ENCODE peak calls at places on chromosomes 2 and 18, in five cellular contexts. V is SK-N-SH, O is HepG2, Z is K562, J is HL-60. I is an unnamed sample.

GRCh38 chr2:268323-268722 is 3.6 kb downstream of the ACP1 start:
- DNase-seq in O (no peak), V (no peak), J (no peak), Z (peak), I (no peak)

GRCh38 chr2:40343904-40344303 is 108.0 kb downstream of the SLC8A1 start:
- DNase-seq in J (no peak), V (no peak), Z (no peak), O (no peak), I (no peak)

GRCh38 chr2:100674671-100675070 is 111.9 kb downstream of the PDCL3 start:
- DNase-seq in O (no peak), J (no peak), V (no peak), Z (no peak), I (no peak)

GRCh38 chr2:151237422-151238012 is 24.1 kb downstream of the RBM43 start:
- DNase-seq in O (no peak), V (peak), J (no peak), Z (no peak), I (no peak)

GRCh38 chr18:55981712-55982475 is 393.9 kb upstream of the TCF4 start:
- DNase-seq in Z (peak), V (no peak), J (no peak), O (no peak), I (no peak)

GRCh38 chr2:88002359-88002707 is 14.0 kb downstream of the RNU2-63P start:
- DNase-seq in V (no peak), J (no peak), Z (no peak), O (no peak), I (no peak)

GRCh38 chr2:157168501-157168900 is 89.0 kb upstream of the GALNT5 start:
- DNase-seq in O (no peak), J (no peak), V (no peak), Z (no peak), I (no peak)

GRCh38 chr18:48801728-48802542 is 148.8 kb downstream of the SMAD7 start:
- DNase-seq in Z (no peak), J (no peak), O (no peak), V (no peak), I (no peak)

GRCh38 chr2:219877714-219878113 is 250.3 kb downstream of the SLC4A3 start:
- DNase-seq in Z (no peak), O (no peak), J (no peak), V (no peak), I (no peak)

GRCh38 chr18:49691177-49691608 is 122.1 kb downstream of the ACAA2 start:
- DNase-seq in V (no peak), J (no peak), Z (no peak), O (no peak), I (no peak)

GRCh38 chr2:33131820-33132219 is 185.1 kb downstream of the LTBP1 start:
- DNase-seq in V (no peak), J (no peak), Z (no peak), O (no peak), I (no peak)

GRCh38 chr2:229868794-229869193 is 53.0 kb downstream of the TRIP12 start:
- DNase-seq in V (no peak), Z (no peak), J (no peak), O (no peak), I (no peak)

GRCh38 chr2:140567734-140568133 is 1563.1 kb downstream of the LRP1B start:
- DNase-seq in J (no peak), V (no peak), Z (no peak), O (no peak), I (no peak)

GRCh38 chr2:41836944-41837343 is 210.9 kb upstream of the PKDCC start:
- DNase-seq in V (no peak), Z (peak), J (no peak), O (no peak), I (no peak)

GRCh38 chr2:178522950-178523595 is 42.8 kb downstream of the PLEKHA3 start:
- DNase-seq in Z (peak), V (peak), O (peak), J (no peak), I (peak)

GRCh38 chr2:168192839-168193616 is 54.4 kb downstream of the STK39 start:
- DNase-seq in Z (no peak), J (no peak), O (no peak), V (no peak), I (no peak)

GRCh38 chr2:74915743-74916142 is 42.7 kb upstream of the POLE4 start:
- DNase-seq in J (no peak), Z (no peak), O (no peak), V (no peak), I (peak)

GRCh38 chr2:126777620-126777978 is 121.1 kb upstream of the TEX51 start:
- DNase-seq in O (no peak), Z (no peak), V (no peak), J (no peak), I (no peak)

GRCh38 chr2:38146302-38146916 is 70.5 kb upstream of the CYP1B1 start:
- DNase-seq in O (no peak), J (peak), V (no peak), Z (peak), I (peak)

GRCh38 chr2:68811364-68811763 is 59.8 kb downstream of the BMP10 start:
- DNase-seq in J (no peak), V (no peak), Z (no peak), O (no peak), I (no peak)

GRCh38 chr2:178271629-178272333 is 77.5 kb downstream of the OSBPL6 start:
- DNase-seq in J (no peak), V (no peak), Z (no peak), O (no peak), I (no peak)

GRCh38 chr2:128315122-128315828 is 3.4 kb downstream of the HS6ST1 start:
- DNase-seq in J (no peak), Z (no peak), V (peak), O (no peak), I (no peak)

GRCh38 chr18:78632111-78632541 is 347.5 kb upstream of the SALL3 start:
- DNase-seq in O (no peak), V (no peak), Z (no peak), J (peak), I (no peak)

GRCh38 chr2:225326969-225327368 is 72.5 kb upstream of the NYAP2 start:
- DNase-seq in J (no peak), V (no peak), O (no peak), Z (no peak), I (no peak)

GRCh38 chr2:64274399-64275173 is 130.4 kb upstream of the PELI1 start:
- DNase-seq in V (peak), O (no peak), Z (no peak), J (no peak), I (no peak)

GRCh38 chr2:218607436-218608115 is at the start of gene PLCD4:
- DNase-seq in J (no peak), O (no peak), V (peak), Z (no peak), I (no peak)

GRCh38 chr2:174158003-174158402 is 90.3 kb downstream of the OLA1 start:
- DNase-seq in V (peak), O (peak), J (no peak), Z (peak), I (peak)

GRCh38 chr18:6203791-6204190 is 210.9 kb downstream of the L3MBTL4 start:
- DNase-seq in J (no peak), V (no peak), O (no peak), Z (no peak), I (no peak)

GRCh38 chr18:31512203-31512764 is 14.3 kb downstream of the DSG2 start:
- DNase-seq in Z (no peak), O (peak), J (no peak), V (no peak), I (no peak)

GRCh38 chr18:47737198-47737830 is 193.1 kb downstream of the SMAD2 start:
- DNase-seq in V (no peak), O (no peak), J (no peak), Z (no peak), I (no peak)

GRCh38 chr2:43539991-43540860 is 55.6 kb downstream of the THADA start:
- DNase-seq in V (no peak), O (no peak), Z (no peak), J (peak), I (no peak)

DNA sequence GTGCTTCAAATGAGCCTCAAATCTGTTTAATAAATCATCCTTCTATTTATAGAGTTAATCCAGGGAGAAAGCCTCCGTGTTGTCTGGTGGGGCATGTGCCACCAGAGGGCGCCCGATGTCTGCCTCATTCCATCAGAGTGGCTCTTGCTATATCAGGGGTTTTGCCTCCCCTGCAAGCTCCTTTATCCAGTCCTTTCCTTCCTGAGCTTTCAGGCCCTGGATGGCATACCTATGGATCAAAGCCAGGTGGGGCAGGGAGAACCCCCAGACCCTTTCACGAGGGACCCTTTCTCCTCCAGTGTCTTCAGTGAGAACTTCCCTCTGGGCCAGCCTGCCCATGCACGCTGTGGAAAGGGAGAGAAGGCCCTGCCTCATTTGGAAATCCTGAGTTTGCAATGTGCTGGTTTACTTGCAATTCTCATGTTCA is 39.8 kb downstream of the RDH14 start:
- DNase-seq in J (peak), V (peak), Z (peak), O (peak), I (no peak)
- TF ChIP-seq GABPA in J (no peak), V (no peak), Z (no peak), O (no peak), I (no peak)

GRCh38 chr2:204191574-204191973 is 255.0 kb downstream of the ICOS start:
- DNase-seq in Z (no peak), O (no peak), J (no peak), V (no peak), I (no peak)

GRCh38 chr2:204183608-204184007 is 247.0 kb downstream of the ICOS start:
- DNase-seq in J (no peak), Z (no peak), V (no peak), O (no peak), I (no peak)

GRCh38 chr2:204187513-204188088 is 251.0 kb downstream of the ICOS start:
- DNase-seq in J (no peak), V (no peak), Z (no peak), O (peak), I (no peak)
- TF ChIP-seq GABPA in J (no peak), V (no peak), Z (no peak), O (no peak), I (no peak)

GRCh38 chr2:28163627-28164279 is 228.9 kb upstream of the FOSL2 start:
- DNase-seq in J (no peak), V (peak), Z (no peak), O (no peak), I (no peak)

GRCh38 chr2:28166956-28167355 is 225.7 kb upstream of the FOSL2 start:
- DNase-seq in O (no peak), J (no peak), V (no peak), Z (no peak), I (no peak)

GRCh38 chr2:28163028-28163427 is 229.6 kb upstream of the FOSL2 start:
- DNase-seq in Z (no peak), V (no peak), J (no peak), O (no peak), I (no peak)

GRCh38 chr2:28164280-28164801 is 228.3 kb upstream of the FOSL2 start:
- DNase-seq in Z (no peak), J (no peak), V (peak), O (no peak), I (no peak)

DNA sequence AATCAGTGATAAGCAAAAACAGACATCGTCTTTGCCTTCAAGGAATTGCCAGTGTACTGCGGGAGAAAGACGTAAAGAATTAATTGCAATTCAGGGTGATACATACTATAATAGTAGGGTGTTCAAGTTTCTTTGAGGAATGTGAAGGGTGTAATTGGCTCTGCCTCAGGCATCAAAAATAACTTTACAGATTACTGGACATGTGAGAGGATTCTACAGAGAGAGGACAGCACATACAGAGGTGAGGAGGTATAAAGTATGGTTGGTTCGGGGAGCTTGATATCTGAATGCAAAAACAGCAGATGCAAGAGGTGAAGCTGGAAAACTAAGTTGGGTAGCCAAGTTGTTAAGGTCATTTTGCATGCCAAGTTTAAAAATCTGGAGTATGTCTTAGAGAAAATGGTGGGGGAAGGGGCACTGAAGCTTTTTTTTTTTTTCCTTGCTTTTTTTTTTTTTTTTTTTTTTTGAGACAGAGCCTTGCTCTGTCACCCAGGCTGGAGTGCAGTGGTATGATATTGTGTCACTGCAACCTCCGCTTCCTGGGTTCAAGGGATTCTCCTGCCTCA is 227.5 kb upstream of the FOSL2 start:
- DNase-seq in Z (no peak), O (no peak), V (no peak), J (no peak), I (no peak)
- TF ChIP-seq GABPA in Z (no peak), O (no peak), V (no peak), J (no peak), I (no peak)

GRCh38 chr2:46451131-46451711 is 28.1 kb upstream of the TMEM247 start:
- DNase-seq in Z (no peak), J (no peak), O (no peak), V (no peak), I (no peak)
- TF ChIP-seq GABPA in Z (no peak), J (no peak), O (no peak), V (no peak), I (no peak)

GRCh38 chr2:209322041-209322440 is 101.8 kb upstream of the MAP2 start:
- DNase-seq in O (no peak), Z (no peak), J (no peak), V (no peak), I (no peak)
- TF ChIP-seq GABPA in O (no peak), Z (no peak), J (no peak), V (no peak), I (no peak)